ENCODE peak calls at places on chromosomes 16 and 17, in seven cellular contexts. Q, Y, G, R, B, T and I are unnamed samples.

GRCh38 chr16:10045291-10045775 is 136.9 kb downstream of the GRIN2A start:
- DNase-seq in G (no peak), R (no peak), T (no peak), B (no peak), Q (no peak), Y (no peak), I (no peak)

GRCh38 chr16:20175358-20175757 is 101.7 kb upstream of the GPR139 start:
- DNase-seq in Q (no peak), Y (no peak), B (no peak), R (no peak), T (no peak), G (no peak), I (no peak)

GRCh38 chr17:6303664-6304063 is 131.3 kb downstream of the AIPL1 start:
- DNase-seq in T (peak; percentile 51), R (peak; percentile 23), G (no peak), Q (peak; percentile 33), Y (peak; percentile 77), B (no peak), I (no peak)

GRCh38 chr17:56798916-56799315 is 34.8 kb downstream of the C17orf67 start:
- DNase-seq in R (no peak), T (peak; percentile 70), B (no peak), G (no peak), Y (peak; percentile 63), Q (peak; percentile 20), I (no peak)

GRCh38 chr17:45438931-45439610 is 6.4 kb upstream of the ARHGAP27 start:
- DNase-seq in R (no peak), T (no peak), B (no peak), G (no peak), Y (no peak), Q (no peak), I (no peak)

GRCh38 chr17:57945999-57946797 is 9.0 kb downstream of the CUEDC1 start:
- DNase-seq in B (no peak), T (no peak), R (no peak), G (no peak), Y (no peak), Q (peak; percentile 70), I (no peak)

GRCh38 chr16:78528265-78528664 is 428.8 kb downstream of the WWOX start:
- DNase-seq in B (no peak), R (no peak), T (no peak), G (no peak), Y (no peak), Q (peak; percentile 40), I (no peak)

GRCh38 chr17:64084086-64084939 is 45.6 kb downstream of the ERN1 start:
- DNase-seq in R (no peak), B (peak; percentile 81), G (no peak), Q (peak; percentile 56), Y (no peak), T (no peak), I (no peak)

GRCh38 chr17:81144423-81144781 is 20.9 kb upstream of the PVALEF start:
- DNase-seq in Y (no peak), B (no peak), G (no peak), T (no peak), Q (no peak), R (no peak), I (no peak)

GRCh38 chr17:10756604-10757003 is 26.8 kb upstream of the TMEM220 start:
- DNase-seq in Y (no peak), G (no peak), Q (no peak), R (no peak), T (no peak), B (peak; percentile 22), I (no peak)

GRCh38 chr17:10756146-10756545 is 26.3 kb upstream of the TMEM220 start:
- DNase-seq in G (no peak), Q (no peak), R (no peak), Y (no peak), T (no peak), B (peak; percentile 12), I (no peak)

GRCh38 chr17:10754109-10754508 is 24.3 kb upstream of the TMEM220 start:
- DNase-seq in Q (no peak), B (peak; percentile 49), R (no peak), Y (peak; percentile 76), T (peak; percentile 59), G (peak; percentile 24), I (no peak)

GRCh38 chr17:10755592-10756127 is 25.8 kb upstream of the TMEM220 start:
- DNase-seq in Q (no peak), Y (no peak), B (no peak), G (no peak), T (no peak), R (no peak), I (no peak)

DNA sequence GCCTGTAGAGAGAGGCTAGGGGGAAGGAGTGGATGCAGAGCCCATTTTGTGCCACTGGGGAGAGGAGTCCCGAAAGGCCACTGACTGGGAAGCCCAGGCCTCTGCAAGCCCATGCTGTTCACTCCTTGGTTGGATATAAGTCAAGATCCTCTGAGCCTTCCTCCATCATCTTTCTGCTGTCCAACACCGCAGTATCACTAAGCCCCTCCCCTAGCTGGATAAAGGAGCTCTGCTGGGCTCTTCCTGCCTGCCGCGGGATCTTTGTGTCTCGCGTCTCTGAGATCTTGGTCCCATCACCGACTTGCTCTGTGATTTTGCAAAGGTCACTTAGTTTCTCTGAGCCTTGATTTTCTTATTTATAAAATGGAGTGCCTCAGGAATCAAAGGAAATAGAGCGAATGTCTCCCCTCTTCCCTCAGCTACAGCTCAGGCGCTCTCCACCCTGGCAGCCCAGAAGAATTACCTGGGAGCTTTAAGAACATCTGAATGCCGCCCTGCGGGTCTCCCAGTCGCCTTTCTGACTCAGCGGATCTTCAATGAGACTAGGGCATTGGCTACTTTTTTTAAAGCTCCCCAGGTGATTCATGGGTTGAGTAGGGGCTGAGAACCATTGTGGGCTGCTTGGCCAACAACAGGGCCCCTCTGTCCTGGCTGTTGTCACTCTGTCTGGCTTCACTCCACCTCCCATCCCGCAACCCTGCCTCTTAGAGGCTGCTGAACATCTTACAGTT is 25.2 kb upstream of the TMEM220 start:
- DNase-seq in R (no peak), Q (no peak), B (no peak), Y (peak; percentile 69), G (no peak), T (peak; percentile 47), I (no peak)
- TF ChIP-seq CTCF in R (no peak), Q (no peak), B (no peak), Y (no peak), G (no peak), T (no peak), I (no peak)

DNA sequence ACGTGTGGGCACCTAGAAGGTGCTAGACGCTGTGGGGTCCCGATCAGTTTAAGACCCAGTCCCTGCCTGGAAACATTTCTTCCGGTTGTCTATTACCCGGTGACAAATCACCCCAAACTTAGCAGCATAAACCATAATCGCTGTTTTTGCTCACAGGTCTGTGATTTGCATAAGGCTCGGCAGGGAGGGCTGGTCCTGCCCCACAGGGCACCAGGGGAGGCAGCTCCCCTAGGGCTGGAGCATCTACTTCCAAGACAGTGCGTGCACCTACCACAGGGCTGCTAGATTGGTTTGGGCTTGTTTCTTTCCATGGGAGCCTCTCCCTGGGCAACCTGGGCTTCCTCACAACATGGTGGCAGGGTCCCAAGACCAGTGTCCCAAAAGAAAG is 214.5 kb upstream of the CIBAR2 start:
- DNase-seq in Y (no peak), Q (no peak), R (no peak), G (no peak), B (no peak), T (no peak), I (no peak)
- H3K27me3 ChIP-seq in Y (peaks cover 11% of the 10 kb centered on the region), Q (no peaks in the 10 kb centered on the region), R (no peaks in the 10 kb centered on the region), G (no peaks in the 10 kb centered on the region), B (no peaks in the 10 kb centered on the region), T (no peaks in the 10 kb centered on the region), I (no peaks in the 10 kb centered on the region)

GRCh38 chr17:35299108-35299507 is 56.2 kb downstream of the SLFN5 start:
- DNase-seq in T (no peak), R (no peak), Q (no peak), B (peak; percentile 81), G (no peak), Y (no peak), I (no peak)
- H3K9me3 ChIP-seq in T (no peaks in the 10 kb centered on the region), R (peaks cover 37% of the 10 kb centered on the region), Q (no peaks in the 10 kb centered on the region), B (peaks cover 7% of the 10 kb centered on the region), G (no peaks in the 10 kb centered on the region), Y (peaks cover 6% of the 10 kb centered on the region), I (peaks cover 15% of the 10 kb centered on the region)

GRCh38 chr17:62966426-62967110 is 533 bp downstream of the TANC2 start:
- DNase-seq in Q (peak; percentile 23), Y (peak; percentile 73), R (peak; percentile 64), G (peak; percentile 32), T (peak; percentile 15), B (peak; percentile 74), I (no peak)

GRCh38 chr17:62967111-62967449 is 1.0 kb downstream of the TANC2 start:
- DNase-seq in R (no peak), G (no peak), B (no peak), T (no peak), Y (no peak), Q (no peak), I (no peak)

GRCh38 chr17:62970617-62971016 is 4.6 kb downstream of the TANC2 start:
- DNase-seq in G (no peak), Y (no peak), R (no peak), Q (no peak), T (no peak), B (no peak), I (no peak)

GRCh38 chr17:62965649-62966425 is at the start of gene TANC2:
- DNase-seq in Q (peak; percentile 82), B (peak; percentile 92), T (peak; percentile 82), Y (peak; percentile 90), G (peak; percentile 80), R (peak; percentile 78), I (peak; percentile 41)

DNA sequence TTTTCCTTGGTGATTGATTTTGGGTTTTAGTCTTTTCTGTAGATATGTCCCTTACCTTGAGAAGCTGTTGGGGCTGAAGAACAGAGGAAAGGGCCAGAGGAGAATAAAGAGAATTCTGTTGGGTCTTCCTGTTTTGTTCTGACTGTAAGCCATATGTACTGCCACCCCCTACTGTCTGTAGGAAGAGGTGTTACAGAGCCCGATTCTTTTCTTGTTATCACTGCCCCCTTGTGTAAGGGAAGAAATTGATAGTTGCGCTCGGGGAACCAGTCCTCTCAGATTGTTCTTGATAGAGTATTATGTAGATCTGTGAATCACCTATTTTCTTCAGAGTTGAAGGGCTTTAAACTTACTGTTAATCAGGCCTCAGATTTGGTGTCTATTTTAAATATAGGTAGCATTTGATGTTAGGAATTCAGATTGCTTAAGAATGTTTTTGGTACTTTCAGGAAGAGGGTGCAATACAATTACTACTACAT is 2.4 kb downstream of the TANC2 start:
- DNase-seq in Q (peak; percentile 89), Y (peak; percentile 87), T (peak; percentile 87), G (no peak), B (peak; percentile 72), R (no peak), I (peak; percentile 78)
- TF ChIP-seq CTCF in Q (peak; percentile 92), Y (peak; percentile 81), T (peak; percentile 87), G (peak; percentile 70), B (peak; percentile 58), R (peak; percentile 84), I (peak; percentile 98)

DNA sequence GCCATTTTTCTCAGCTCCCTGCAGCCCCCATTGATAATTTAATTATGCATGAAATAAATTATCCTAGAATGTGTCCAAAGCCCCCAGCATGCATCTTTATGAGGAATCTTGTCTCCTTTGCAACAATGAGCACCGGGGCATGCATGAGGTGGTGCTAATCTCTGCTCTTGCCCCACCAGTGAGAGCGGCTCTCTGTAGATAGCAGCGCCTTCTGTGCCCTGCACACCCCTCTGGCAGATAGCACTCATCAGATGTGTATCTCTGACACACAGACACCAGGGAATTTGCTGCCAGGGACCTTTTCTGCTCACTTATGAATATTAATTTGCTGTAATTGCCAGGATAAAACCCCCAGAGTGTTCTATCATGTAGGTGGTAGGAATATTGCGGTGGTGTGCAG is 140.3 kb upstream of the CDC42EP4 start:
- DNase-seq in B (no peak), G (no peak), R (no peak), Y (no peak), Q (no peak), T (peak; percentile 48), I (no peak)
- H3K27me3 ChIP-seq in B (no peaks in the 10 kb centered on the region), G (no peaks in the 10 kb centered on the region), R (no peaks in the 10 kb centered on the region), Y (no peaks in the 10 kb centered on the region), Q (no peaks in the 10 kb centered on the region), T (no peaks in the 10 kb centered on the region), I (no peaks in the 10 kb centered on the region)